ENCODE peak calls at places on chromosomes 3 and 15, in ten cellular contexts. One of them, this sample, is unnamed.

GRCh38 chr3:192850501-192850981 is 67.1 kb downstream of the MB21D2 start:
- DNase-seq in DND-41: no peak
- DNase-seq in ascending aorta: no peak
- DNase-seq in dorsolateral prefrontal cortex: no peak
- DNase-seq in mammary epithelial cell: peak
- DNase-seq in astrocyte of the spinal cord: peak
- DNase-seq in HepG2: peak
- DNase-seq in PC-9: peak
- DNase-seq in ovary: no peak
- DNase-seq in RWPE1: peak
- DNase-seq in this sample: no peak

GRCh38 chr3:135159848-135160247 is 364.8 kb downstream of the EPHB1 start:
- DNase-seq in DND-41: no peak
- DNase-seq in ascending aorta: no peak
- DNase-seq in dorsolateral prefrontal cortex: no peak
- DNase-seq in mammary epithelial cell: no peak
- DNase-seq in astrocyte of the spinal cord: no peak
- DNase-seq in HepG2: no peak
- DNase-seq in PC-9: no peak
- DNase-seq in ovary: no peak
- DNase-seq in RWPE1: no peak
- DNase-seq in this sample: no peak

GRCh38 chr3:181728470-181728869 is 16.7 kb downstream of the SOX2 start:
- DNase-seq in DND-41: no peak
- DNase-seq in ascending aorta: no peak
- DNase-seq in dorsolateral prefrontal cortex: no peak
- DNase-seq in mammary epithelial cell: no peak
- DNase-seq in astrocyte of the spinal cord: no peak
- DNase-seq in HepG2: peak
- DNase-seq in PC-9: peak
- DNase-seq in ovary: no peak
- DNase-seq in RWPE1: no peak
- DNase-seq in this sample: no peak

GRCh38 chr3:160704006-160704405 is 27.0 kb downstream of the ARL14 start:
- DNase-seq in DND-41: no peak
- DNase-seq in ascending aorta: no peak
- DNase-seq in dorsolateral prefrontal cortex: no peak
- DNase-seq in mammary epithelial cell: no peak
- DNase-seq in astrocyte of the spinal cord: peak
- DNase-seq in HepG2: no peak
- DNase-seq in PC-9: no peak
- DNase-seq in ovary: no peak
- DNase-seq in RWPE1: no peak
- DNase-seq in this sample: no peak

GRCh38 chr15:39919396-39919739 is 698 bp downstream of the GPR176 start:
- DNase-seq in DND-41: no peak
- DNase-seq in ascending aorta: no peak
- DNase-seq in dorsolateral prefrontal cortex: no peak
- DNase-seq in mammary epithelial cell: no peak
- DNase-seq in astrocyte of the spinal cord: no peak
- DNase-seq in HepG2: no peak
- DNase-seq in PC-9: no peak
- DNase-seq in ovary: no peak
- DNase-seq in RWPE1: no peak
- DNase-seq in this sample: no peak

GRCh38 chr3:112412494-112412893 is 79.5 kb downstream of the CD200 start:
- DNase-seq in DND-41: no peak
- DNase-seq in ascending aorta: no peak
- DNase-seq in dorsolateral prefrontal cortex: no peak
- DNase-seq in mammary epithelial cell: no peak
- DNase-seq in astrocyte of the spinal cord: no peak
- DNase-seq in HepG2: no peak
- DNase-seq in PC-9: no peak
- DNase-seq in ovary: no peak
- DNase-seq in RWPE1: no peak
- DNase-seq in this sample: no peak

GRCh38 chr3:42749753-42750231 is 23.3 kb downstream of the CCDC13 start:
- DNase-seq in DND-41: no peak
- DNase-seq in ascending aorta: peak
- DNase-seq in dorsolateral prefrontal cortex: peak
- DNase-seq in mammary epithelial cell: peak
- DNase-seq in astrocyte of the spinal cord: no peak
- DNase-seq in HepG2: no peak
- DNase-seq in PC-9: no peak
- DNase-seq in ovary: no peak
- DNase-seq in RWPE1: peak
- DNase-seq in this sample: no peak

GRCh38 chr15:75228787-75229186 is 27.1 kb downstream of the C15orf39 start:
- DNase-seq in DND-41: no peak
- DNase-seq in ascending aorta: no peak
- DNase-seq in dorsolateral prefrontal cortex: no peak
- DNase-seq in mammary epithelial cell: no peak
- DNase-seq in astrocyte of the spinal cord: no peak
- DNase-seq in HepG2: no peak
- DNase-seq in PC-9: no peak
- DNase-seq in ovary: no peak
- DNase-seq in RWPE1: no peak
- DNase-seq in this sample: no peak

GRCh38 chr15:48330855-48331795 is at the start of gene DUT:
- DNase-seq in DND-41: peak
- DNase-seq in ascending aorta: peak
- DNase-seq in dorsolateral prefrontal cortex: peak
- DNase-seq in mammary epithelial cell: peak
- DNase-seq in astrocyte of the spinal cord: peak
- DNase-seq in HepG2: peak
- DNase-seq in PC-9: peak
- DNase-seq in ovary: peak
- DNase-seq in RWPE1: peak
- DNase-seq in this sample: peak
- TF ChIP-seq CTCF in DND-41: peak
- TF ChIP-seq CTCF in ascending aorta: no peak
- TF ChIP-seq CTCF in dorsolateral prefrontal cortex: no peak
- TF ChIP-seq CTCF in mammary epithelial cell: no peak
- TF ChIP-seq CTCF in astrocyte of the spinal cord: no peak
- TF ChIP-seq CTCF in HepG2: peak
- TF ChIP-seq CTCF in PC-9: no peak
- TF ChIP-seq CTCF in ovary: no peak
- TF ChIP-seq CTCF in RWPE1: no peak
- TF ChIP-seq CTCF in this sample: no peak

GRCh38 chr3:197750863-197751737 is 1.4 kb downstream of the FYTTD1 start:
- DNase-seq in DND-41: peak
- DNase-seq in ascending aorta: peak
- DNase-seq in dorsolateral prefrontal cortex: peak
- DNase-seq in mammary epithelial cell: peak
- DNase-seq in astrocyte of the spinal cord: peak
- DNase-seq in HepG2: no peak
- DNase-seq in PC-9: peak
- DNase-seq in ovary: peak
- DNase-seq in RWPE1: peak
- DNase-seq in this sample: no peak

GRCh38 chr3:197752107-197752506 is 2.4 kb downstream of the FYTTD1 start:
- DNase-seq in DND-41: no peak
- DNase-seq in ascending aorta: no peak
- DNase-seq in dorsolateral prefrontal cortex: no peak
- DNase-seq in mammary epithelial cell: peak
- DNase-seq in astrocyte of the spinal cord: no peak
- DNase-seq in HepG2: no peak
- DNase-seq in PC-9: no peak
- DNase-seq in ovary: no peak
- DNase-seq in RWPE1: no peak
- DNase-seq in this sample: no peak

GRCh38 chr3:197756704-197757103 is 7.0 kb downstream of the FYTTD1 start:
- DNase-seq in DND-41: no peak
- DNase-seq in ascending aorta: no peak
- DNase-seq in dorsolateral prefrontal cortex: no peak
- DNase-seq in mammary epithelial cell: no peak
- DNase-seq in astrocyte of the spinal cord: no peak
- DNase-seq in HepG2: no peak
- DNase-seq in PC-9: no peak
- DNase-seq in ovary: no peak
- DNase-seq in RWPE1: no peak
- DNase-seq in this sample: no peak

GRCh38 chr3:197750396-197750831 is 731 bp downstream of the FYTTD1 start:
- DNase-seq in DND-41: peak
- DNase-seq in ascending aorta: peak
- DNase-seq in dorsolateral prefrontal cortex: peak
- DNase-seq in mammary epithelial cell: peak
- DNase-seq in astrocyte of the spinal cord: peak
- DNase-seq in HepG2: no peak
- DNase-seq in PC-9: peak
- DNase-seq in ovary: peak
- DNase-seq in RWPE1: peak
- DNase-seq in this sample: peak

DNA sequence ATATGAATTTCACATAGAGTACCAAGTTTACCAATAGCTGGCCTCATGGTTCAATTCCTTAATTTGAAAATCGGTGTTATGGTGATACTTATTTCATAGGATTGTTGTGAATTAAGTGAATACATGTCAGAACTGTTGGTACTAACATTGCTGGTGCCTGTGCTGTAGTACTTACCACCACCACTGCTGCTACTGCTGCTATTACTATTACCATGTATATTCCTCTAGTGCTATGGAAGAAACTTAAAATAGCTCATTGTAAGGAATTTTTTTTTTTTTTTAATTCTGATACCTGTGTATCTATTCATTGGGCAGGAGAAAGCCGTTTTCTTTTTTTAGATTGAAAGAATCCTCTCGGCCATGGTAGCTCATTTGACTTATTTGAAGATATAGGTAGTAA is 3.6 kb downstream of the FYTTD1 start:
- DNase-seq in DND-41: no peak
- DNase-seq in ascending aorta: no peak
- DNase-seq in dorsolateral prefrontal cortex: no peak
- DNase-seq in mammary epithelial cell: no peak
- DNase-seq in astrocyte of the spinal cord: no peak
- DNase-seq in HepG2: no peak
- DNase-seq in PC-9: no peak
- DNase-seq in ovary: no peak
- DNase-seq in RWPE1: no peak
- DNase-seq in this sample: no peak
- TF ChIP-seq CTCF in DND-41: no peak
- TF ChIP-seq CTCF in ascending aorta: no peak
- TF ChIP-seq CTCF in dorsolateral prefrontal cortex: no peak
- TF ChIP-seq CTCF in mammary epithelial cell: peak
- TF ChIP-seq CTCF in astrocyte of the spinal cord: no peak
- TF ChIP-seq CTCF in HepG2: no peak
- TF ChIP-seq CTCF in PC-9: no peak
- TF ChIP-seq CTCF in ovary: no peak
- TF ChIP-seq CTCF in RWPE1: no peak
- TF ChIP-seq CTCF in this sample: peak

GRCh38 chr3:50375200-50375931 is 16.0 kb upstream of the TMEM115 start:
- DNase-seq in DND-41: no peak
- DNase-seq in ascending aorta: no peak
- DNase-seq in dorsolateral prefrontal cortex: no peak
- DNase-seq in mammary epithelial cell: no peak
- DNase-seq in astrocyte of the spinal cord: no peak
- DNase-seq in HepG2: no peak
- DNase-seq in PC-9: no peak
- DNase-seq in ovary: no peak
- DNase-seq in RWPE1: no peak
- DNase-seq in this sample: no peak

GRCh38 chr3:50378757-50379156 is 19.4 kb upstream of the TMEM115 start:
- DNase-seq in DND-41: no peak
- DNase-seq in ascending aorta: no peak
- DNase-seq in dorsolateral prefrontal cortex: no peak
- DNase-seq in mammary epithelial cell: no peak
- DNase-seq in astrocyte of the spinal cord: no peak
- DNase-seq in HepG2: no peak
- DNase-seq in PC-9: no peak
- DNase-seq in ovary: no peak
- DNase-seq in RWPE1: no peak
- DNase-seq in this sample: no peak

GRCh38 chr3:50380375-50381085 is 21.2 kb upstream of the TMEM115 start:
- DNase-seq in DND-41: no peak
- DNase-seq in ascending aorta: no peak
- DNase-seq in dorsolateral prefrontal cortex: no peak
- DNase-seq in mammary epithelial cell: no peak
- DNase-seq in astrocyte of the spinal cord: no peak
- DNase-seq in HepG2: no peak
- DNase-seq in PC-9: no peak
- DNase-seq in ovary: no peak
- DNase-seq in RWPE1: no peak
- DNase-seq in this sample: no peak

GRCh38 chr3:50381315-50381714 is 22.0 kb upstream of the TMEM115 start:
- DNase-seq in DND-41: no peak
- DNase-seq in ascending aorta: no peak
- DNase-seq in dorsolateral prefrontal cortex: no peak
- DNase-seq in mammary epithelial cell: no peak
- DNase-seq in astrocyte of the spinal cord: no peak
- DNase-seq in HepG2: no peak
- DNase-seq in PC-9: no peak
- DNase-seq in ovary: no peak
- DNase-seq in RWPE1: no peak
- DNase-seq in this sample: no peak

DNA sequence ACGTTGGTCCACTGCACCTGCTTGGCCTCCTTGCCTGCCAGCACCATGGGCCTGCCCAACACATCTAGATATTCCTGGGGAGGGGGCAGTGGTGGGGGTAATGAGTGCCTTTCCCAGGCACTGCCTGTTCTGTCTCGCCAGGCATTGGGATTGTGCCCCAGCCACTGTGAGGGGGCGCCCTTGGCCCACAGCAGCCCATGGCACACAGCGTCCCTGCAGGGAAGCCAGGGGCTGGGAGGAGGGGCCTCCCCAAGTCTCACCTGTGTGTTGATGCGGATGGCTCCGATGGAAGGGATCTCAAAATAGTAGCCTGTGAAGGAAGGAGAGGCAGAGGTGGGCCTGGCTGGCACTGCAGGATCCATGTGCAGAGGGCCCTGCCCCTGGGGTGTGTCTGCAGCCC is 18.7 kb upstream of the TMEM115 start:
- DNase-seq in DND-41: no peak
- DNase-seq in ascending aorta: no peak
- DNase-seq in dorsolateral prefrontal cortex: no peak
- DNase-seq in mammary epithelial cell: no peak
- DNase-seq in astrocyte of the spinal cord: no peak
- DNase-seq in HepG2: no peak
- DNase-seq in PC-9: no peak
- DNase-seq in ovary: no peak
- DNase-seq in RWPE1: no peak
- DNase-seq in this sample: no peak
- TF ChIP-seq CTCF in DND-41: no peak
- TF ChIP-seq CTCF in ascending aorta: no peak
- TF ChIP-seq CTCF in dorsolateral prefrontal cortex: no peak
- TF ChIP-seq CTCF in mammary epithelial cell: no peak
- TF ChIP-seq CTCF in astrocyte of the spinal cord: no peak
- TF ChIP-seq CTCF in HepG2: no peak
- TF ChIP-seq CTCF in PC-9: no peak
- TF ChIP-seq CTCF in ovary: no peak
- TF ChIP-seq CTCF in RWPE1: no peak
- TF ChIP-seq CTCF in this sample: no peak

DNA sequence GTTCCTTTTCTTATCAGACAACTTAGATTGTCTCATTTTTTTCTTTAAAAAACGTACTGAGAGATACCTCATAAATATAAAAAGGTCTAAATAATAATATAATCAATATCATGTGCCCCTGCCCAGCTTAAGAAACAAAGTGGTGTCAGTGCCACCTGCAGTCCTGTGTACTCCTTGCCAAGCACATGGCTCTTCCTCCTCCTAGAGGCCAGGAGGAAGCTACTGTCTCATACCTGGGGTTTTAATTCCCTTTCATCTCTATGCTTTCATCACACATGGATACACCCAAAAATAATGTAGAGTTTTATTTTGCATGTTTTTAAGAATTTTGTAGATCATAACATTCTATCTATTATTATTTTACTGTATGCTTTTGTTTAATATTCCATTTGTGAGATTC is 98.6 kb upstream of the C15orf61 start:
- DNase-seq in DND-41: no peak
- DNase-seq in ascending aorta: no peak
- DNase-seq in dorsolateral prefrontal cortex: no peak
- DNase-seq in mammary epithelial cell: no peak
- DNase-seq in astrocyte of the spinal cord: no peak
- DNase-seq in HepG2: no peak
- DNase-seq in PC-9: no peak
- DNase-seq in ovary: no peak
- DNase-seq in RWPE1: no peak
- DNase-seq in this sample: no peak
- TF ChIP-seq CTCF in DND-41: peak
- TF ChIP-seq CTCF in ascending aorta: no peak
- TF ChIP-seq CTCF in dorsolateral prefrontal cortex: no peak
- TF ChIP-seq CTCF in mammary epithelial cell: no peak
- TF ChIP-seq CTCF in astrocyte of the spinal cord: no peak
- TF ChIP-seq CTCF in HepG2: no peak
- TF ChIP-seq CTCF in PC-9: no peak
- TF ChIP-seq CTCF in ovary: no peak
- TF ChIP-seq CTCF in RWPE1: no peak
- TF ChIP-seq CTCF in this sample: no peak

This sample was measured in progenitor cell of endocrine pancreas.